ENCODE peak calls at places on chromosomes 7 and 10, in five cellular contexts. Q is sigmoid colon, X is HepG2, N is HFF-Myc, R is dorsolateral prefrontal cortex. P is an unnamed sample.

GRCh38 chr7:50446542-50446960 is 3.6 kb downstream of the FIGNL1 start:
- DNase-seq in Q (no peak), X (peak), N (no peak), R (no peak), P (no peak)

GRCh38 chr7:140534743-140535142 is 55.4 kb upstream of the MKRN1 start:
- DNase-seq in X (no peak), Q (peak), N (no peak), R (no peak), P (peak)

GRCh38 chr7:25758559-25758958 is 393.4 kb upstream of the NFE2L3 start:
- DNase-seq in N (no peak), X (no peak), R (no peak), Q (no peak), P (no peak)

GRCh38 chr7:157488326-157488725 is 151.5 kb downstream of the DNAJB6 start:
- DNase-seq in Q (peak), R (no peak), X (no peak), N (no peak), P (no peak)

GRCh38 chr7:30466266-30466665 is 12.3 kb downstream of the NOD1 start:
- DNase-seq in N (no peak), X (no peak), Q (peak), R (no peak), P (peak)

GRCh38 chr10:113872139-113873030 is 17.9 kb downstream of the NHLRC2 start:
- DNase-seq in X (no peak), Q (no peak), R (no peak), N (no peak), P (no peak)

GRCh38 chr10:72328045-72328828 is 26.5 kb downstream of the DNAJB12 start:
- DNase-seq in X (peak), Q (peak), N (no peak), R (peak), P (peak)

GRCh38 chr10:11177926-11178453 is 160.3 kb downstream of the CELF2 start:
- DNase-seq in X (no peak), R (no peak), Q (no peak), N (no peak), P (peak)

GRCh38 chr7:47119408-47119807 is 462.5 kb downstream of the TNS3 start:
- DNase-seq in N (no peak), Q (no peak), R (no peak), X (no peak), P (no peak)

GRCh38 chr7:78489851-78490250 is 691.3 kb downstream of the PHTF2 start:
- DNase-seq in Q (no peak), R (no peak), X (no peak), N (no peak), P (no peak)

GRCh38 chr10:58967551-58968418 is 208.7 kb upstream of the PHYHIPL start:
- DNase-seq in R (peak), N (no peak), X (peak), Q (no peak), P (no peak)

GRCh38 chr10:112732277-112732891 is 217.7 kb upstream of the TCF7L2 start:
- DNase-seq in R (no peak), Q (no peak), N (no peak), X (no peak), P (peak)

GRCh38 chr7:99019523-99020412 is 124.1 kb downstream of the SMURF1 start:
- DNase-seq in X (no peak), R (no peak), Q (peak), N (no peak), P (no peak)

GRCh38 chr10:5545011-5545410 is 20.2 kb downstream of the CALML3 start:
- DNase-seq in X (no peak), Q (peak), R (peak), N (no peak), P (no peak)

GRCh38 chr10:46326971-46327370 is 40.2 kb downstream of the ANTXRL start:
- DNase-seq in N (no peak), R (no peak), X (no peak), Q (peak), P (no peak)

GRCh38 chr10:88243847-88244730 is 339.0 kb downstream of the RNLS start:
- DNase-seq in R (no peak), X (no peak), Q (no peak), N (no peak), P (peak)

GRCh38 chr7:77450613-77451012 is 34.5 kb upstream of the GSAP start:
- DNase-seq in X (peak), Q (no peak), R (no peak), N (no peak), P (no peak)

GRCh38 chr10:65365878-65366277 is 1560.0 kb upstream of the LRRTM3 start:
- DNase-seq in X (no peak), Q (no peak), R (no peak), N (no peak), P (no peak)

GRCh38 chr10:30877111-30877510 is 154.6 kb downstream of the ZNF438 start:
- DNase-seq in N (no peak), Q (no peak), R (no peak), X (no peak), P (peak)

GRCh38 chr10:119657725-119658124 is 6.5 kb downstream of the BAG3 start:
- DNase-seq in N (no peak), X (no peak), Q (peak), R (no peak), P (no peak)

GRCh38 chr7:49523870-49524269 is 249.6 kb upstream of the VWC2 start:
- DNase-seq in Q (no peak), X (no peak), R (no peak), N (no peak), P (no peak)

GRCh38 chr10:104517946-104518345 is 123.1 kb upstream of the SORCS3 start:
- DNase-seq in X (no peak), N (no peak), R (no peak), Q (no peak), P (no peak)

GRCh38 chr7:113774182-113774807 is 144.5 kb downstream of the PPP1R3A start:
- DNase-seq in X (peak), N (peak), Q (no peak), R (no peak), P (peak)

GRCh38 chr10:1084011-1084950 is 28.1 kb downstream of the WDR37 start:
- DNase-seq in X (no peak), Q (no peak), N (no peak), R (no peak), P (no peak)

GRCh38 chr7:134646425-134647305 is at the start of gene BPGM:
- DNase-seq in Q (peak), N (peak), X (peak), R (peak), P (peak)

GRCh38 chr7:26083113-26083512 is 68.9 kb upstream of the NFE2L3 start:
- DNase-seq in X (no peak), Q (no peak), N (no peak), R (no peak), P (peak)

GRCh38 chr7:30879139-30880089 is 32.2 kb upstream of the AQP1 start:
- DNase-seq in X (no peak), N (no peak), Q (no peak), R (no peak), P (no peak)

GRCh38 chr7:49102413-49102812 is 178.1 kb downstream of the CDC14C start:
- DNase-seq in Q (no peak), X (no peak), R (no peak), N (no peak), P (no peak)

GRCh38 chr10:651700-652099 is 37.8 kb downstream of the DIP2C start:
- DNase-seq in R (no peak), Q (peak), X (no peak), N (no peak), P (no peak)

GRCh38 chr7:134364619-134365037 is 47.9 kb upstream of the SLC35B4 start:
- DNase-seq in N (no peak), Q (no peak), R (no peak), X (peak), P (peak)

GRCh38 chr7:46288010-46288409 is 366.9 kb upstream of the IGFBP3 start:
- DNase-seq in X (no peak), Q (no peak), N (no peak), R (no peak), P (no peak)

GRCh38 chr7:20164420-20165145 is 52.6 kb downstream of the MACC1 start:
- DNase-seq in N (no peak), R (no peak), X (no peak), Q (no peak), P (peak)

DNA sequence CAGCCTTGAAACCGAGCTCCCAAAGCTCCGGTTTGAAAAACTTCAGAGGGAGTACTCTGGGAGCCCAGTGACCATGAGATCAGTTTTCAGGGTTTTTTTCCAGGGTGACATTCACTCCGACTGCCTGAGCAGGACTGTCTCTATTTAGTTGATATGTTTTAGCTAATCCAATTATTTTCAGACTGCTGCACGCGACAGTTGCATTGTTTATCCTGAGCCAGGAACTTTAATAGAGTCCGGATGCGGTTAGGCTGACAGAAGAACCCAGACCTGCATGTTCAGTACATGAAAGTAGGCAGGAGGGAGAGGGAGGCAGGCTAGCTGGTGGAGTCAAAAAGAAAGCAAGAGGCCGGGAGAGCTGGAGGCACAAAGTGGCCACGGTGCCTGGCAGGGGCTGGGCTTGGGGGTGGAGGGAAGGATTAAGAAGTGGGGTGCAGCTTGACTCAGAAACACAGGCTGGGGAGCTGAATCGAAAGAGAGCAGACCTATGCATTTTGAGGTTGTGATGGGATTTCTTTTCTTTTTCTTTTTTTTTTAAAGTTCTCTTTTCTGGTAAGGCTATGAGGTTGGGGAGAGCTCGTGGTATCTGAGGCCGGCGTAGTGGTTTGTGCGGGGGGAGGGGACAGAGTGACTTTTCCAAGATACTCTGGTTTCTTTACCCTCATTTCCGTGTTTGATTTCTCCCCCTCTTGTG is 5.7 kb downstream of the GATA3 start:
- DNase-seq in X (no peak), Q (no peak), R (no peak), N (peak), P (no peak)
- H3K4me3 ChIP-seq in X (no peak), Q (no peak), R (no peak), N (no peak), P (no peak)

DNA sequence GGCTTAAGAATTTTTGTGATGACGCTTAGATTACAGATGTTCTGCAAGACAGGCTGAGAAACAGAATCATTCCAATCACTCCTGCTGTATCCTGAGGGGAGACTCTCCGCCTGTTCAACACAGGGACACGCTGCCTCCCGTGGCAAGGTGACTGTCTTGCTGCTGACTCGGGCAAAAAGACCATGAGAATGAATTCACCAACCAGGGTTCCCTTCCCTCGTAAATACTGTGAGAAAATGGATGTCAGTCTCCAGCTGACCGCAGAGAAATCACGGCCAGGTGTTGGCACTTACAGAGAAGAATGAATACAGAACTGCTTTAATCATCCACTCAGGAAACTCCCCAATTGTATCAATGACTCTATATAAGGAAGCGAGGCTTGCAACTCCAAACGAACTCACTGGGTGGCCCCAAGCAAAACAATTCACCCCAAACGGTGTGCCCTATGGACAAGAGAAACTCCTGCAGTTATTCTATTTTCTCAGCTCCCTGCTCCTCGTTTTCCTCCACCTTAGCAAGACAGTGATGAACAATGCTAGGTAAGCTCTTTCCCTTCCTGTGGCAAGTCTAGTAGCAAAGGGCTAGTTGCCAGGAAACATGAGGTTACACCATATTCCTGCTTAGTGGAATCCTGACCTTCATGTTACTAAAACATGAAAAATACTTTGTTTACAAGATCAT is 22.8 kb downstream of the GNA12 start:
- DNase-seq in N (peak), R (no peak), X (no peak), Q (peak), P (peak)
- TF ChIP-seq CTCF in N (no peak), R (no peak), X (peak), Q (no peak), P (peak)

DNA sequence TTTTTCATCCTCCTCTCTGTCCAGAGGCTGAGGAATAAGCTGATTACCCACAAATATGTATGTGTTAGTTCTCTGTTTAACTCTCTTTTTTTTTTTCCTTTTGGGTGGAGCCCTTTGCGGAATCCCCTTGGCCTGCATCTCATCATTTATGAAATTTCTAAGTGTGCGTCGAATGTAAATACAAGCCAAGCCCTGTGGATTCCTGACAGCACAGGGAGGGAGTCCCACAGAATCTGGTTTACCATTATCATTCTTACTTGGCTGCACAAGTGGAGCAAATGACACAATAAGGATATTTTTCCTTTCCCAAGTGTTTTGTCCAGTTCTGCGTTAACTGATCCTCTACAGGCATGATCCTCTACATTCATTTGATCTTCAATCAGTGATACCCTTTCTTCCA is 11.4 kb downstream of the STK31 start:
- DNase-seq in R (no peak), N (no peak), Q (no peak), X (no peak), P (no peak)
- H3K4me3 ChIP-seq in R (no peak), N (no peak), Q (no peak), X (no peak), P (no peak)

GRCh38 chr7:158759749-158760444 is 55.3 kb upstream of the NCAPG2 start:
- DNase-seq in Q (no peak), R (no peak), N (no peak), X (no peak), P (no peak)

GRCh38 chr7:158759245-158759614 is 54.6 kb upstream of the NCAPG2 start:
- DNase-seq in X (no peak), N (no peak), R (no peak), Q (no peak), P (no peak)

GRCh38 chr7:158760445-158760764 is 55.8 kb upstream of the NCAPG2 start:
- DNase-seq in Q (no peak), X (no peak), N (no peak), R (no peak), P (no peak)

GRCh38 chr7:158761945-158762344 is 57.3 kb upstream of the NCAPG2 start:
- DNase-seq in Q (no peak), X (no peak), R (no peak), N (no peak), P (no peak)

DNA sequence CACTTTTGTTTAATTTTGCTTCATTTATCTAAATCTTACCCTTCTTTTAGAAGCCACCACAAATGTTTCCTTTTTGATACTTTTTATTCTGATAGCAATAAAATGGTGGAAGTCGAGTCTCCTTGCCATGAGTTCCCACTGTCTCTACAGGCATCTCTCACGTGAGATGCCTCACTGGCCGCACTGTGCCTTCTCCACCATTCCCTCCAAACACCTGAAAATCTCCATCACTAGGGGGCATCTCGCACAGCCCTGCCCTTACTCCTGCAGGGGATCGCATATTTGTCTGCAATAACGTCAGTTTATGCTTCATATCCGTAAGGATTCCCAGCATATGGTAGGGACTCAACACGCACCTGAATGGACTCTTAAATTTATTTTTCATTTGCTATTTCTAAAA is 56.3 kb upstream of the NCAPG2 start:
- DNase-seq in Q (no peak), N (no peak), X (peak), R (no peak), P (no peak)
- TF ChIP-seq CTCF in Q (no peak), N (no peak), X (peak), R (no peak), P (peak)

DNA sequence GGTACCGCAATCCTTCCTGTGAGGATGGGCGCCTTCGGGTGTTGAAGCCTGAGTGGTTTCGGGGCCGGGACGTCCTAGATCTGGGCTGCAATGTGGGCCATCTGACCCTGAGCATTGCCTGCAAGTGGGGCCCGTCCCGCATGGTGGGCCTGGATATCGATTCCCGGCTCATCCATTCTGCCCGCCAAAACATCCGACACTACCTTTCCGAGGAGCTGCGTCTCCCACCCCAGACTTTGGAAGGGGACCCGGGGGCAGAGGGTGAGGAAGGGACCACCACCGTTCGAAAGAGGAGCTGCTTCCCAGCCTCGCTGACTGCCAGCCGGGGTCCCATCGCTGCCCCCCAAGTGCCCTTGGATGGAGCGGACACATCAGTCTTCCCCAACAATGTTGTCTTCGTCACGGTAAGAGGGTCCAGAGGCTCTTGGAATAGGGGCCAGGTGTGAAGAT is 1.7 kb downstream of the MEPCE start:
- DNase-seq in Q (peak), N (no peak), X (no peak), R (no peak), P (no peak)
- H3K4me3 ChIP-seq in Q (no peak), N (peak), X (peak), R (peak), P (peak)